ENCODE peak calls at places on chromosomes 6 and 20, in five cellular contexts. One of them, this sample, is unnamed.

GRCh38 chr6:1424306-1424927 is 35.0 kb downstream of the FOXF2 start:
- DNase-seq in iPS-NIHi11: peak
- DNase-seq in CD4-positive, alpha-beta T cell: no peak
- DNase-seq in choroid plexus epithelial cell: peak
- DNase-seq in germinal center: peak
- DNase-seq in this sample: peak

GRCh38 chr6:161894436-161894835 is 620.6 kb upstream of the AGPAT4 start:
- DNase-seq in choroid plexus epithelial cell: no peak
- DNase-seq in iPS-NIHi11: no peak
- DNase-seq in CD4-positive, alpha-beta T cell: no peak
- DNase-seq in germinal center: no peak
- DNase-seq in this sample: no peak

GRCh38 chr6:44701038-44701636 is 313.6 kb downstream of the CDC5L start:
- DNase-seq in germinal center: no peak
- DNase-seq in iPS-NIHi11: no peak
- DNase-seq in choroid plexus epithelial cell: no peak
- DNase-seq in CD4-positive, alpha-beta T cell: no peak
- DNase-seq in this sample: no peak

GRCh38 chr20:48754269-48754668 is 73.5 kb downstream of the PREX1 start:
- DNase-seq in germinal center: peak
- DNase-seq in choroid plexus epithelial cell: no peak
- DNase-seq in CD4-positive, alpha-beta T cell: no peak
- DNase-seq in iPS-NIHi11: no peak
- DNase-seq in this sample: no peak

GRCh38 chr6:7723041-7723447 is 2.9 kb upstream of the BMP6 start:
- DNase-seq in iPS-NIHi11: peak
- DNase-seq in CD4-positive, alpha-beta T cell: peak
- DNase-seq in germinal center: peak
- DNase-seq in choroid plexus epithelial cell: peak
- DNase-seq in this sample: peak

GRCh38 chr6:31582230-31582601 is at the start of gene LTB:
- DNase-seq in iPS-NIHi11: no peak
- DNase-seq in CD4-positive, alpha-beta T cell: peak
- DNase-seq in germinal center: no peak
- DNase-seq in choroid plexus epithelial cell: no peak
- DNase-seq in this sample: no peak

GRCh38 chr6:123316733-123317323 is 319.9 kb downstream of the TRDN start:
- DNase-seq in choroid plexus epithelial cell: peak
- DNase-seq in germinal center: no peak
- DNase-seq in CD4-positive, alpha-beta T cell: no peak
- DNase-seq in iPS-NIHi11: peak
- DNase-seq in this sample: no peak

GRCh38 chr6:163404825-163405265 is 9.7 kb upstream of the QKI start:
- DNase-seq in germinal center: no peak
- DNase-seq in CD4-positive, alpha-beta T cell: no peak
- DNase-seq in iPS-NIHi11: no peak
- DNase-seq in choroid plexus epithelial cell: peak
- DNase-seq in this sample: no peak

GRCh38 chr6:154548130-154548830 is 37.8 kb upstream of the CNKSR3 start:
- DNase-seq in iPS-NIHi11: no peak
- DNase-seq in germinal center: no peak
- DNase-seq in CD4-positive, alpha-beta T cell: no peak
- DNase-seq in choroid plexus epithelial cell: peak
- DNase-seq in this sample: no peak

GRCh38 chr6:42393339-42393738 is 58.4 kb downstream of the TRERF1 start:
- DNase-seq in CD4-positive, alpha-beta T cell: no peak
- DNase-seq in germinal center: no peak
- DNase-seq in choroid plexus epithelial cell: no peak
- DNase-seq in iPS-NIHi11: no peak
- DNase-seq in this sample: no peak

This sample was measured in H7.